ENCODE peak calls at places on chromosomes 5 and 9, in five cellular contexts. U is heart left ventricle, G is neural progenitor cell, C is tibial artery, H is mesendoderm. K is an unnamed sample.

GRCh38 chr9:76817489-76817888 is 53.3 kb downstream of the PCA3 start:
- DNase-seq in C (no peak), H (no peak), G (no peak), U (no peak), K (no peak)

GRCh38 chr5:513216-514100 is 10.8 kb downstream of the SLC9A3 start:
- DNase-seq in G (no peak), H (peak; percentile 18), C (no peak), U (no peak), K (no peak)

GRCh38 chr9:112112519-112112918 is 62.6 kb downstream of the SUSD1 start:
- DNase-seq in U (no peak), C (no peak), H (no peak), G (no peak), K (no peak)

GRCh38 chr9:114080773-114081440 is 2.8 kb upstream of the AMBP start:
- DNase-seq in C (no peak), U (no peak), H (no peak), G (no peak), K (no peak)

GRCh38 chr5:115324021-115324420 is 27.6 kb upstream of the CCDC112 start:
- DNase-seq in C (no peak), H (no peak), U (no peak), G (no peak), K (no peak)

GRCh38 chr9:77909306-77909705 is 122.3 kb downstream of the GNAQ start:
- DNase-seq in G (no peak), U (no peak), C (no peak), H (no peak), K (no peak)

GRCh38 chr5:54985301-54986268 is at the start of gene ESM1:
- DNase-seq in H (no peak), G (no peak), U (no peak), C (no peak), K (peak; percentile 48)

GRCh38 chr9:109805054-109805453 is 25.1 kb downstream of the PALM2AKAP2 start:
- DNase-seq in H (no peak), C (no peak), G (no peak), U (no peak), K (no peak)

GRCh38 chr9:22401671-22402070 is 45.0 kb upstream of the DMRTA1 start:
- DNase-seq in H (no peak), G (no peak), C (no peak), U (no peak), K (no peak)

GRCh38 chr5:98458004-98458403 is 315.5 kb upstream of the RGMB start:
- DNase-seq in U (no peak), C (no peak), G (no peak), H (peak; percentile 18), K (no peak)

GRCh38 chr9:22147818-22148573 is 138.9 kb upstream of the CDKN2B start:
- DNase-seq in G (no peak), U (no peak), H (no peak), C (no peak), K (no peak)

GRCh38 chr9:130817862-130818261 is 17.2 kb upstream of the ABL1 start:
- DNase-seq in G (no peak), U (no peak), H (no peak), C (no peak), K (no peak)

GRCh38 chr9:105510024-105510423 is 47.9 kb upstream of the FKTN start:
- DNase-seq in U (no peak), G (no peak), H (no peak), C (no peak), K (no peak)

GRCh38 chr9:86242012-86242411 is 17.4 kb downstream of the C9orf153 start:
- DNase-seq in G (peak; percentile 13), U (peak; percentile 33), C (no peak), H (peak; percentile 11), K (no peak)

GRCh38 chr5:181233436-181234115 is 10.1 kb downstream of the RACK1 start:
- DNase-seq in G (no peak), U (no peak), C (peak; percentile 35), H (no peak), K (no peak)

GRCh38 chr5:60674251-60674650 is 25.7 kb downstream of the DEPDC1B start:
- DNase-seq in G (no peak), C (no peak), H (no peak), U (no peak), K (no peak)

GRCh38 chr5:173472784-173473278 is 143.6 kb downstream of the BOD1 start:
- DNase-seq in G (no peak), H (no peak), C (peak; percentile 78), U (peak; percentile 43), K (no peak)

GRCh38 chr5:68216737-68217231 is 1.2 kb downstream of the PIK3R1 start:
- DNase-seq in U (no peak), G (peak; percentile 57), C (no peak), H (no peak), K (no peak)

GRCh38 chr5:179805070-179805528 is 1.6 kb downstream of the MGAT4B start:
- DNase-seq in C (peak; percentile 67), G (no peak), U (peak; percentile 42), H (no peak), K (no peak)

GRCh38 chr9:84070590-84070989 is 90.0 kb downstream of the RMI1 start:
- DNase-seq in G (no peak), U (no peak), H (no peak), C (no peak), K (no peak)

GRCh38 chr9:3023449-3023848 is 179.6 kb upstream of the PUM3 start:
- DNase-seq in G (no peak), C (no peak), U (no peak), H (no peak), K (no peak)

GRCh38 chr5:172008689-172009141 is 2.3 kb upstream of the FBXW11 start:
- DNase-seq in H (peak; percentile 90), U (no peak), G (peak; percentile 22), C (no peak), K (no peak)

GRCh38 chr5:89303033-89303480 is 420.1 kb upstream of the MEF2C start:
- DNase-seq in G (no peak), U (no peak), C (no peak), H (no peak), K (no peak)

GRCh38 chr9:95270790-95271189 is 46.7 kb downstream of the FANCC start:
- DNase-seq in C (no peak), U (no peak), H (no peak), G (no peak), K (no peak)

GRCh38 chr9:8030095-8030494 is 230.5 kb upstream of the DMAC1 start:
- DNase-seq in C (no peak), G (no peak), U (no peak), H (no peak), K (no peak)

GRCh38 chr9:109497193-109498165 is 628 bp downstream of the PTPN3 start:
- DNase-seq in H (no peak), C (no peak), G (peak; percentile 49), U (no peak), K (no peak)

GRCh38 chr5:64690417-64691151 is at the start of gene SHISAL2B:
- DNase-seq in C (no peak), G (peak; percentile 78), U (no peak), H (peak; percentile 90), K (peak; percentile 43)

GRCh38 chr5:126248611-126249010 is 174.6 kb upstream of the GRAMD2B start:
- DNase-seq in U (no peak), G (no peak), H (no peak), C (no peak), K (no peak)

DNA sequence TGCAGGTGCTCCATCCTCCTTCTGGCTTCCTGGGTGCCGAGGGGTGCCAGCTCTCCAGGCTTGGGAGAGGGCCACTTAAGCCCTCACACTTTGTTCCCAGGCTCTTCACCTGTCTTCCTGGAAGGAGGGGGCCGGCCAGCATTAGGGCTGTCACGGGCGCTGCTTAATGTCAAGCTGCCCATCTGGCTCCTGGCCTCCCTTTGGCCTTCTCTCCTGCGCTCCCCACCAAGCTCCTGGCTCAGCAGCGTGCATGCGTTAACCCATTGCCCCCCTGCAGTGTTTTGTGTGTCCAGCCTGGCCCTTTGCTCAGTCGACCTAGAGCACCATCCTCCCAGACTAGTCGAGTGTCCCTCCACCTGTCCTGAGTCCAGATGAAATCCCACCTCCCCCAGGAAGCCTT is 21.3 kb downstream of the NTNG2 start:
- DNase-seq in U (no peak), C (no peak), H (no peak), G (no peak), K (no peak)
- H3K27me3 ChIP-seq in U (peaks cover 3% of the 10 kb centered on the region), C (peaks cover 94% of the 10 kb centered on the region), H (peaks cover 19% of the 10 kb centered on the region), G (no peaks in the 10 kb centered on the region), K (peaks cover 21% of the 10 kb centered on the region)

DNA sequence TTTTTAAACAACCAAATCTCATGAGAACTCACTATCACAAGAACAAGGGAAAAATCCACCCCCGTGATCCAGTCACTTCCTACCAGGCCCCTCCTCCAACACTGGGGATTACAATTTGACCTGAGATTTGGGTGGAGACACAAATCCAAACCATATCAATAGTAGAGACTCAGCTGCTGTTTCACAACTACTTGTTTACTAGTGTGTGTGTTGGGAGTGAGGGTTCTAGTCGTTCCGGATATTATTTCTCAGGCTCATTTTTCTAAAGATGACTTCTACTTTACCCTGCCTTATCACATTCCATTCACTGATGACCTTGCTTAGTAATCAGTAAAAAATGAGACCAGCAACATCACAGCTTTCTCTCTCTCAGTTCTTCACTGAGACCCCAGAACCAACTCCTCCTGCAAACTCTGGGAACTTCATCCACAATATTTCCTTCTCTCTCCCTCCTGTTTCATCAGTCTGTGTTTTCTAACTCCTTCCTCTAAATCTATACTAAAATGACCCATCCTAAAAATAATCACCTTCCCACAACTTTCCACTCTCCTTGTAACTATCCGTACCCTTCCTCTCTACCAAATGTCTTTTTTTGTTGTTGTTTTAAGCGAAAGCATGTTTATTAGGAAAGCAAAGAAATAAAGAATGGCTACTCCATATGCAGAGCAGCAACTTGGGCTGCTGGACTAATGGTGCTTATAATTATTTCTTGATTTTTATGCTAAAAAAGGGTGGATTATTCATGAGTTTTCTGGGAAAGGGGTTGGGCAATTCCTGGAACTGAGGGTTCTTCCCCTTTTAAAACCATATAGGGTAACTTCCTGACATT is 121.5 kb upstream of the SPRY4 start:
- DNase-seq in G (no peak), U (no peak), H (peak; percentile 76), C (no peak), K (no peak)
- H3K27ac ChIP-seq in G (no peak overlapping the region), U (peak overlapping the region; percentile 4), H (no peak overlapping the region), C (peak overlapping the region; percentile 35), K (peak overlapping the region; percentile 28)

GRCh38 chr9:92138157-92138959 is 23.1 kb upstream of the SPTLC1 start:
- DNase-seq in C (no peak), G (peak; percentile 91), H (peak; percentile 66), U (peak; percentile 72), K (peak; percentile 83)
- H3K27me3 ChIP-seq in C (peaks cover 15% of the 10 kb centered on the region), G (peaks cover 35% of the 10 kb centered on the region), H (no peaks in the 10 kb centered on the region), U (peaks cover 5% of the 10 kb centered on the region), K (peaks cover 22% of the 10 kb centered on the region)

GRCh38 chr5:78540335-78541057 is 108.1 kb downstream of the LHFPL2 start:
- DNase-seq in U (no peak), H (no peak), G (peak; percentile 49), C (no peak), K (no peak)

GRCh38 chr5:78538240-78538850 is 110.2 kb downstream of the LHFPL2 start:
- DNase-seq in G (no peak), C (no peak), U (no peak), H (no peak), K (no peak)

GRCh38 chr5:78537406-78537805 is 111.2 kb downstream of the LHFPL2 start:
- DNase-seq in C (no peak), U (no peak), H (no peak), G (no peak), K (no peak)

GRCh38 chr5:78536797-78537196 is 111.8 kb downstream of the LHFPL2 start:
- DNase-seq in U (no peak), H (no peak), C (no peak), G (no peak), K (no peak)

DNA sequence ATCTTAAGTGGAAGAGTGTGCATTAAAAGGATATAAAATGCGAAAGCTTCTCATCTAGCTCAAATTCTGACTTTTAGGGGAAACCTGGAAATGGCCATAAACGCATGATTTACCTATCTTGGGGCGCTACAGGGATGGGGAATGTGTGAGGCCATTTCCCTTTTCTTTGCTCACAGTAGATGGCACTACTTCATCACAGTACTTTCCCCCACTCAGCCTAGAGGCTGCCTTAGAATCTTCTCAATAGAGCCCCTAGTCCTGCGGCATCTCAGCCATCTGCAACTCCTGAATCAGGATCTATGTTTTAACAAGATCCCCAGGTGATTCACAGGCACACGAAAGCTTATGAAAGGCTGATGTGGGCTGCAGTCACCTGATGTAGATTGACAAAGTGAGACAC is 110.8 kb downstream of the LHFPL2 start:
- DNase-seq in H (peak; percentile 71), C (no peak), G (peak; percentile 64), U (no peak), K (no peak)
- H3K27ac ChIP-seq in H (no peak overlapping the region), C (no peak overlapping the region), G (no peak overlapping the region), U (no peak overlapping the region), K (no peak overlapping the region)

K was measured in lower lobe of right lung.